ENCODE peak calls at places on chromosomes 7 and 10, in eight cellular contexts. One of them, this sample, is unnamed.

GRCh38 chr10:124743188-124744046 is 761 bp downstream of the FAM53B start:
- DNase-seq in endothelial cell of umbilical vein: peak; percentile 48
- DNase-seq in DND-41: peak; percentile 56
- DNase-seq in fibroblast of lung: peak; percentile 44
- DNase-seq in OCI-LY7: peak; percentile 57
- DNase-seq in SJSA1: peak; percentile 51
- DNase-seq in HAP-1: peak; percentile 47
- DNase-seq in ovary: peak; percentile 58
- DNase-seq in this sample: peak; percentile 53

GRCh38 chr10:70293169-70293813 is 9.5 kb upstream of the NPFFR1 start:
- DNase-seq in endothelial cell of umbilical vein: no peak
- DNase-seq in DND-41: no peak
- DNase-seq in fibroblast of lung: no peak
- DNase-seq in OCI-LY7: peak; percentile 92
- DNase-seq in SJSA1: no peak
- DNase-seq in HAP-1: no peak
- DNase-seq in ovary: no peak
- DNase-seq in this sample: no peak

GRCh38 chr7:30559566-30559965 is 35.1 kb upstream of the GARS1 start:
- DNase-seq in endothelial cell of umbilical vein: peak; percentile 54
- DNase-seq in DND-41: no peak
- DNase-seq in fibroblast of lung: peak; percentile 9
- DNase-seq in OCI-LY7: no peak
- DNase-seq in SJSA1: no peak
- DNase-seq in HAP-1: no peak
- DNase-seq in ovary: no peak
- DNase-seq in this sample: no peak

GRCh38 chr10:132446661-132447445 is 49.9 kb downstream of the PWWP2B start:
- DNase-seq in endothelial cell of umbilical vein: no peak
- DNase-seq in DND-41: peak; percentile 84
- DNase-seq in fibroblast of lung: peak; percentile 33
- DNase-seq in OCI-LY7: peak; percentile 89
- DNase-seq in SJSA1: no peak
- DNase-seq in HAP-1: peak; percentile 82
- DNase-seq in ovary: no peak
- DNase-seq in this sample: peak; percentile 66

GRCh38 chr10:59335497-59335896 is 26.9 kb downstream of the FAM13C start:
- DNase-seq in endothelial cell of umbilical vein: no peak
- DNase-seq in DND-41: no peak
- DNase-seq in fibroblast of lung: no peak
- DNase-seq in OCI-LY7: no peak
- DNase-seq in SJSA1: no peak
- DNase-seq in HAP-1: no peak
- DNase-seq in ovary: no peak
- DNase-seq in this sample: no peak

GRCh38 chr7:77702451-77703219 is 6.4 kb downstream of the RSBN1L start:
- DNase-seq in endothelial cell of umbilical vein: no peak
- DNase-seq in DND-41: no peak
- DNase-seq in fibroblast of lung: peak; percentile 58
- DNase-seq in OCI-LY7: no peak
- DNase-seq in SJSA1: no peak
- DNase-seq in HAP-1: no peak
- DNase-seq in ovary: no peak
- DNase-seq in this sample: no peak

GRCh38 chr7:40000734-40001315 is 50.8 kb downstream of the CDK13 start:
- DNase-seq in endothelial cell of umbilical vein: no peak
- DNase-seq in DND-41: no peak
- DNase-seq in fibroblast of lung: peak; percentile 34
- DNase-seq in OCI-LY7: no peak
- DNase-seq in SJSA1: no peak
- DNase-seq in HAP-1: no peak
- DNase-seq in ovary: no peak
- DNase-seq in this sample: no peak

GRCh38 chr10:28722065-28722803 is 44.9 kb downstream of the BAMBI start:
- DNase-seq in endothelial cell of umbilical vein: peak; percentile 36
- DNase-seq in DND-41: no peak
- DNase-seq in fibroblast of lung: peak; percentile 55
- DNase-seq in OCI-LY7: no peak
- DNase-seq in SJSA1: peak; percentile 37
- DNase-seq in HAP-1: peak; percentile 46
- DNase-seq in ovary: peak; percentile 67
- DNase-seq in this sample: peak; percentile 66

GRCh38 chr10:24866615-24867583 is 85.5 kb downstream of the PRTFDC1 start:
- DNase-seq in endothelial cell of umbilical vein: peak; percentile 46
- DNase-seq in DND-41: peak; percentile 32
- DNase-seq in fibroblast of lung: peak; percentile 91
- DNase-seq in OCI-LY7: no peak
- DNase-seq in SJSA1: peak; percentile 86
- DNase-seq in HAP-1: peak; percentile 69
- DNase-seq in ovary: peak; percentile 48
- DNase-seq in this sample: no peak

GRCh38 chr10:108166401-108166800 is 1001.9 kb upstream of the SORCS1 start:
- DNase-seq in endothelial cell of umbilical vein: no peak
- DNase-seq in DND-41: no peak
- DNase-seq in fibroblast of lung: no peak
- DNase-seq in OCI-LY7: no peak
- DNase-seq in SJSA1: no peak
- DNase-seq in HAP-1: no peak
- DNase-seq in ovary: no peak
- DNase-seq in this sample: no peak

GRCh38 chr7:36227223-36227622 is 74.2 kb downstream of the EEPD1 start:
- DNase-seq in endothelial cell of umbilical vein: no peak
- DNase-seq in DND-41: no peak
- DNase-seq in fibroblast of lung: peak; percentile 81
- DNase-seq in OCI-LY7: no peak
- DNase-seq in SJSA1: peak; percentile 54
- DNase-seq in HAP-1: peak; percentile 17
- DNase-seq in ovary: peak; percentile 69
- DNase-seq in this sample: no peak

GRCh38 chr10:96043157-96043894 is at the start of gene CCNJ:
- DNase-seq in endothelial cell of umbilical vein: peak; percentile 91
- DNase-seq in DND-41: peak; percentile 82
- DNase-seq in fibroblast of lung: peak; percentile 90
- DNase-seq in OCI-LY7: peak; percentile 91
- DNase-seq in SJSA1: peak; percentile 72
- DNase-seq in HAP-1: peak; percentile 90
- DNase-seq in ovary: peak; percentile 86
- DNase-seq in this sample: peak; percentile 91

GRCh38 chr7:84104841-84105240 is 89.7 kb downstream of the SEMA3A start:
- DNase-seq in endothelial cell of umbilical vein: no peak
- DNase-seq in DND-41: no peak
- DNase-seq in fibroblast of lung: no peak
- DNase-seq in OCI-LY7: no peak
- DNase-seq in SJSA1: no peak
- DNase-seq in HAP-1: no peak
- DNase-seq in ovary: no peak
- DNase-seq in this sample: no peak

GRCh38 chr7:152185514-152185913 is 160.0 kb downstream of the GALNT11 start:
- DNase-seq in endothelial cell of umbilical vein: no peak
- DNase-seq in DND-41: no peak
- DNase-seq in fibroblast of lung: no peak
- DNase-seq in OCI-LY7: no peak
- DNase-seq in SJSA1: no peak
- DNase-seq in HAP-1: no peak
- DNase-seq in ovary: no peak
- DNase-seq in this sample: no peak

GRCh38 chr7:12360948-12361347 is 42.7 kb downstream of the VWDE start:
- DNase-seq in endothelial cell of umbilical vein: no peak
- DNase-seq in DND-41: no peak
- DNase-seq in fibroblast of lung: peak; percentile 9
- DNase-seq in OCI-LY7: no peak
- DNase-seq in SJSA1: no peak
- DNase-seq in HAP-1: no peak
- DNase-seq in ovary: no peak
- DNase-seq in this sample: no peak

GRCh38 chr7:23385120-23385519 is 85.2 kb downstream of the IGF2BP3 start:
- DNase-seq in endothelial cell of umbilical vein: no peak
- DNase-seq in DND-41: no peak
- DNase-seq in fibroblast of lung: no peak
- DNase-seq in OCI-LY7: no peak
- DNase-seq in SJSA1: no peak
- DNase-seq in HAP-1: no peak
- DNase-seq in ovary: no peak
- DNase-seq in this sample: no peak

GRCh38 chr7:69245646-69246045 is 352.6 kb upstream of the AUTS2 start:
- DNase-seq in endothelial cell of umbilical vein: no peak
- DNase-seq in DND-41: no peak
- DNase-seq in fibroblast of lung: peak; percentile 79
- DNase-seq in OCI-LY7: no peak
- DNase-seq in SJSA1: no peak
- DNase-seq in HAP-1: no peak
- DNase-seq in ovary: no peak
- DNase-seq in this sample: no peak

GRCh38 chr7:150402671-150403321 is 23.7 kb downstream of the ZNF775 start:
- DNase-seq in endothelial cell of umbilical vein: no peak
- DNase-seq in DND-41: no peak
- DNase-seq in fibroblast of lung: no peak
- DNase-seq in OCI-LY7: no peak
- DNase-seq in SJSA1: no peak
- DNase-seq in HAP-1: no peak
- DNase-seq in ovary: no peak
- DNase-seq in this sample: no peak

GRCh38 chr7:137903382-137904169 is 56.8 kb upstream of the DGKI start:
- DNase-seq in endothelial cell of umbilical vein: peak; percentile 79
- DNase-seq in DND-41: peak; percentile 65
- DNase-seq in fibroblast of lung: peak; percentile 65
- DNase-seq in OCI-LY7: peak; percentile 83
- DNase-seq in SJSA1: peak; percentile 59
- DNase-seq in HAP-1: peak; percentile 72
- DNase-seq in ovary: peak; percentile 62
- DNase-seq in this sample: peak; percentile 69

GRCh38 chr7:121076350-121077164 is 88.0 kb downstream of the CPED1 start:
- DNase-seq in endothelial cell of umbilical vein: no peak
- DNase-seq in DND-41: no peak
- DNase-seq in fibroblast of lung: peak; percentile 87
- DNase-seq in OCI-LY7: no peak
- DNase-seq in SJSA1: peak; percentile 62
- DNase-seq in HAP-1: no peak
- DNase-seq in ovary: no peak
- DNase-seq in this sample: no peak

GRCh38 chr10:132975976-132976682 is 33.8 kb upstream of the CFAP46 start:
- DNase-seq in endothelial cell of umbilical vein: no peak
- DNase-seq in DND-41: no peak
- DNase-seq in fibroblast of lung: no peak
- DNase-seq in OCI-LY7: no peak
- DNase-seq in SJSA1: no peak
- DNase-seq in HAP-1: no peak
- DNase-seq in ovary: no peak
- DNase-seq in this sample: no peak

GRCh38 chr10:133257489-133258065 is 19.1 kb downstream of the ADAM8 start:
- DNase-seq in endothelial cell of umbilical vein: peak; percentile 29
- DNase-seq in DND-41: no peak
- DNase-seq in fibroblast of lung: peak; percentile 32
- DNase-seq in OCI-LY7: no peak
- DNase-seq in SJSA1: no peak
- DNase-seq in HAP-1: peak; percentile 82
- DNase-seq in ovary: peak; percentile 84
- DNase-seq in this sample: peak; percentile 75

DNA sequence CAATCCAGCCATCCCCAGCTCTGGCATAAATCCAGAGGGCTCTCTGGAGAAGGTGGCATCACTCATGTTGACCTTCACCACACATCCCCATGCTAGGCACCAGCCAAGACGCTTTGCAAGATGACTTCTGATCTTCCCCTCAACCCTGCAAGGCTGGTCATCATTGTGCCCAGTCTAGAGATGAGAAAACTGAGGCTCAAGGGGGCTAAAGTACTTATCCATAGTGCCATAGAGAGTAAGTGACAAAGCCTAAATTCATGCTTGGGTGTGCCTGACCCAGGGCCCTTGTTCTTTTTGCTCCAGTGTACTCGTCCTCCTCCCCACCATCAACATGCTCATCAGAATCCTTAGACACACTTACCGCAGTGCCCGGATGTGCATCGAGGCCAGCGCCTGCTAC is 1.7 kb upstream of the C10orf105 start:
- DNase-seq in endothelial cell of umbilical vein: no peak
- DNase-seq in DND-41: no peak
- DNase-seq in fibroblast of lung: no peak
- DNase-seq in OCI-LY7: no peak
- DNase-seq in SJSA1: no peak
- DNase-seq in HAP-1: no peak
- DNase-seq in ovary: no peak
- DNase-seq in this sample: no peak
- H3K4me1 ChIP-seq in endothelial cell of umbilical vein: peaks cover 3% of the 10 kb centered on the region
- H3K4me1 ChIP-seq in DND-41: peaks cover 22% of the 10 kb centered on the region
- H3K4me1 ChIP-seq in fibroblast of lung: no peaks in the 10 kb centered on the region
- H3K4me1 ChIP-seq in OCI-LY7: peaks cover 23% of the 10 kb centered on the region
- H3K4me1 ChIP-seq in SJSA1: peaks cover 6% of the 10 kb centered on the region
- H3K4me1 ChIP-seq in HAP-1: no peaks in the 10 kb centered on the region
- H3K4me1 ChIP-seq in ovary: peaks cover 32% of the 10 kb centered on the region
- H3K4me1 ChIP-seq in this sample: peaks cover 2% of the 10 kb centered on the region

DNA sequence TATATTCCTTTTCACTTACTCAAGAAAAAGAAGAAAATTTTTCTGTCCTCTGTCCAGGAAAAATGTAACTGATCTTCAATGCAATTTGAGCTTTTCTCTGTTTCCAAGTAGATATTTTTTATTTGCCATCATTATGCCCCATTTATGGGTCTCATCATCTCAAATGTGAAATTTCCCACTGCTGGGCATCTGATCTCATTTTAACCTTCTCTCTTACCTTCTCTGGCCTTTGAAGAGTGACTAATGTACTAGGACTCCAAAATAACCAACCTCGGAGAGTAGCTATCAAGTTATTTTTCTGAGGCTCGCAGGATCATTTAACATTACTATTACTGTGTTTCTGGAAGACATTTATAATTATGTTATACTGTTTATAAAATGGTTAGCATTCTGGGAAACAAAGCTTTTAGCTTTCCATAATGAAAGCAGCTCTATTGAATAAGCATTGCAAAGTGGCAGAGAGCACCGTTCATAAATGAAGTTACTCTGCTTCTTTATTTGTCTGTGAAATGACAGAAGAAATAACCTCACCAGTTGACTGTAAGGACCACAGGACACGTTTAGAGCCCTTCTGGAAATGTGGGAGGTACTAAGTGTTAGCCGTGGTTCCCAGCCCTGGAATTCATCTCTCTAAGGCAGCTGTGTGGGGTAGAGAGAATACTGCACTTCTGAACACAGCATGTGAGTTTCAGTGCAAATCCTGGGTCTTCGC is 33.3 kb upstream of the NMT2 start:
- DNase-seq in endothelial cell of umbilical vein: peak; percentile 65
- DNase-seq in DND-41: no peak
- DNase-seq in fibroblast of lung: peak; percentile 80
- DNase-seq in OCI-LY7: no peak
- DNase-seq in SJSA1: peak; percentile 83
- DNase-seq in HAP-1: no peak
- DNase-seq in ovary: no peak
- DNase-seq in this sample: no peak
- H3K4me3 ChIP-seq in endothelial cell of umbilical vein: no peak overlapping the region
- H3K4me3 ChIP-seq in DND-41: no peak overlapping the region
- H3K4me3 ChIP-seq in fibroblast of lung: no peak overlapping the region
- H3K4me3 ChIP-seq in OCI-LY7: no peak overlapping the region
- H3K4me3 ChIP-seq in SJSA1: peak overlapping the region; percentile 2
- H3K4me3 ChIP-seq in HAP-1: no peak overlapping the region
- H3K4me3 ChIP-seq in ovary: no peak overlapping the region
- H3K4me3 ChIP-seq in this sample: no peak overlapping the region

GRCh38 chr10:114506874-114507385 is 102.6 kb upstream of the AFAP1L2 start:
- DNase-seq in endothelial cell of umbilical vein: peak; percentile 93
- DNase-seq in DND-41: no peak
- DNase-seq in fibroblast of lung: no peak
- DNase-seq in OCI-LY7: no peak
- DNase-seq in SJSA1: no peak
- DNase-seq in HAP-1: no peak
- DNase-seq in ovary: no peak
- DNase-seq in this sample: no peak
- H3K4me1 ChIP-seq in endothelial cell of umbilical vein: peaks cover 46% of the 10 kb centered on the region
- H3K4me1 ChIP-seq in DND-41: no peaks in the 10 kb centered on the region
- H3K4me1 ChIP-seq in fibroblast of lung: no peaks in the 10 kb centered on the region
- H3K4me1 ChIP-seq in OCI-LY7: peaks cover 63% of the 10 kb centered on the region
- H3K4me1 ChIP-seq in SJSA1: peaks cover 22% of the 10 kb centered on the region
- H3K4me1 ChIP-seq in HAP-1: peaks cover 3% of the 10 kb centered on the region
- H3K4me1 ChIP-seq in ovary: peaks cover 28% of the 10 kb centered on the region
- H3K4me1 ChIP-seq in this sample: peaks cover 14% of the 10 kb centered on the region

GRCh38 chr7:90701771-90702170 is 105.7 kb downstream of the CDK14 start:
- DNase-seq in endothelial cell of umbilical vein: no peak
- DNase-seq in DND-41: no peak
- DNase-seq in fibroblast of lung: no peak
- DNase-seq in OCI-LY7: no peak
- DNase-seq in SJSA1: no peak
- DNase-seq in HAP-1: no peak
- DNase-seq in ovary: no peak
- DNase-seq in this sample: no peak
- H3K4me3 ChIP-seq in endothelial cell of umbilical vein: no peak overlapping the region
- H3K4me3 ChIP-seq in DND-41: no peak overlapping the region
- H3K4me3 ChIP-seq in fibroblast of lung: no peak overlapping the region
- H3K4me3 ChIP-seq in OCI-LY7: no peak overlapping the region
- H3K4me3 ChIP-seq in SJSA1: no peak overlapping the region
- H3K4me3 ChIP-seq in HAP-1: no peak overlapping the region
- H3K4me3 ChIP-seq in ovary: no peak overlapping the region
- H3K4me3 ChIP-seq in this sample: no peak overlapping the region

This sample was measured in Caco-2.